ENCODE peak calls at places on chromosomes 6 and 20, in four cellular contexts. One of them, this sample, is unnamed.

GRCh38 chr6:109373762-109374161 is 8.5 kb downstream of the CD164 start:
- DNase-seq in PC-3: no peak
- DNase-seq in GM23248: peak
- DNase-seq in HCT116: no peak
- DNase-seq in this sample: no peak

GRCh38 chr6:136526196-136526930 is 23.9 kb downstream of the MAP7 start:
- DNase-seq in PC-3: no peak
- DNase-seq in GM23248: peak
- DNase-seq in HCT116: no peak
- DNase-seq in this sample: no peak

GRCh38 chr20:7841967-7842301 is 98.3 kb downstream of the HAO1 start:
- DNase-seq in PC-3: peak
- DNase-seq in GM23248: peak
- DNase-seq in HCT116: no peak
- DNase-seq in this sample: no peak

GRCh38 chr20:25538838-25539665 is 46.3 kb downstream of the NINL start:
- DNase-seq in PC-3: no peak
- DNase-seq in GM23248: peak
- DNase-seq in HCT116: no peak
- DNase-seq in this sample: no peak

GRCh38 chr20:47235853-47236638 is 120.5 kb downstream of the ZMYND8 start:
- DNase-seq in PC-3: no peak
- DNase-seq in GM23248: no peak
- DNase-seq in HCT116: no peak
- DNase-seq in this sample: no peak

GRCh38 chr6:163260111-163260895 is 154.2 kb upstream of the QKI start:
- DNase-seq in PC-3: no peak
- DNase-seq in GM23248: peak
- DNase-seq in HCT116: no peak
- DNase-seq in this sample: no peak

GRCh38 chr6:166592818-166593217 is 6.3 kb upstream of the RAMACL start:
- DNase-seq in PC-3: no peak
- DNase-seq in GM23248: peak
- DNase-seq in HCT116: no peak
- DNase-seq in this sample: no peak

GRCh38 chr6:108166664-108167448 is 1.0 kb downstream of the NR2E1 start:
- DNase-seq in PC-3: no peak
- DNase-seq in GM23248: no peak
- DNase-seq in HCT116: no peak
- DNase-seq in this sample: no peak

GRCh38 chr20:34579936-34580587 is 21.5 kb downstream of the MAP1LC3A start:
- DNase-seq in PC-3: peak
- DNase-seq in GM23248: peak
- DNase-seq in HCT116: no peak
- DNase-seq in this sample: peak

GRCh38 chr6:148523051-148523450 is 180.4 kb downstream of the SASH1 start:
- DNase-seq in PC-3: peak
- DNase-seq in GM23248: peak
- DNase-seq in HCT116: no peak
- DNase-seq in this sample: no peak

GRCh38 chr20:58714923-58715708 is 22.5 kb downstream of the NPEPL1 start:
- DNase-seq in PC-3: no peak
- DNase-seq in GM23248: no peak
- DNase-seq in HCT116: no peak
- DNase-seq in this sample: no peak

GRCh38 chr6:50720623-50721022 is 7.3 kb downstream of the TFAP2D start:
- DNase-seq in PC-3: peak
- DNase-seq in GM23248: peak
- DNase-seq in HCT116: no peak
- DNase-seq in this sample: no peak

GRCh38 chr20:34538671-34539123 is 19.8 kb upstream of the MAP1LC3A start:
- DNase-seq in PC-3: peak
- DNase-seq in GM23248: peak
- DNase-seq in HCT116: no peak
- DNase-seq in this sample: peak

GRCh38 chr6:4910060-4910746 is 93.6 kb downstream of the RPP40 start:
- DNase-seq in PC-3: peak
- DNase-seq in GM23248: no peak
- DNase-seq in HCT116: no peak
- DNase-seq in this sample: no peak

GRCh38 chr6:10719386-10720228 is 3.3 kb upstream of the TMEM14C start:
- DNase-seq in PC-3: peak
- DNase-seq in GM23248: peak
- DNase-seq in HCT116: no peak
- DNase-seq in this sample: peak

GRCh38 chr6:28944412-28945006 is 20.7 kb upstream of the TRIM27 start:
- DNase-seq in PC-3: peak
- DNase-seq in GM23248: peak
- DNase-seq in HCT116: no peak
- DNase-seq in this sample: peak

GRCh38 chr20:37989601-37990001 is 43.7 kb downstream of the TTI1 start:
- DNase-seq in PC-3: peak
- DNase-seq in GM23248: no peak
- DNase-seq in HCT116: no peak
- DNase-seq in this sample: no peak

GRCh38 chr6:21479140-21479539 is 114.4 kb upstream of the SOX4 start:
- DNase-seq in PC-3: peak
- DNase-seq in GM23248: peak
- DNase-seq in HCT116: no peak
- DNase-seq in this sample: no peak

GRCh38 chr6:19180348-19181073 is 656.7 kb upstream of the ID4 start:
- DNase-seq in PC-3: no peak
- DNase-seq in GM23248: peak
- DNase-seq in HCT116: no peak
- DNase-seq in this sample: no peak

GRCh38 chr6:43448916-43449315 is 6.4 kb downstream of the DLK2 start:
- DNase-seq in PC-3: no peak
- DNase-seq in GM23248: no peak
- DNase-seq in HCT116: no peak
- DNase-seq in this sample: no peak

GRCh38 chr20:46894971-46895905 is 595 bp downstream of the EYA2 start:
- DNase-seq in PC-3: peak
- DNase-seq in GM23248: peak
- DNase-seq in HCT116: no peak
- DNase-seq in this sample: no peak

GRCh38 chr20:46400253-46400652 is 6.2 kb downstream of the ELMO2 start:
- DNase-seq in PC-3: no peak
- DNase-seq in GM23248: peak
- DNase-seq in HCT116: no peak
- DNase-seq in this sample: no peak

GRCh38 chr6:48068326-48069191 is 42.4 kb downstream of the PTCHD4 start:
- DNase-seq in PC-3: no peak
- DNase-seq in GM23248: peak
- DNase-seq in HCT116: no peak
- DNase-seq in this sample: no peak

GRCh38 chr6:83511901-83512681 is at the start of gene PRSS35:
- DNase-seq in PC-3: peak
- DNase-seq in GM23248: peak
- DNase-seq in HCT116: peak
- DNase-seq in this sample: peak

GRCh38 chr6:117518870-117519269 is 36.4 kb downstream of the DCBLD1 start:
- DNase-seq in PC-3: no peak
- DNase-seq in GM23248: no peak
- DNase-seq in HCT116: no peak
- DNase-seq in this sample: no peak

GRCh38 chr6:54846857-54847721 is 518 bp downstream of the FAM83B start:
- DNase-seq in PC-3: peak
- DNase-seq in GM23248: no peak
- DNase-seq in HCT116: no peak
- DNase-seq in this sample: no peak

GRCh38 chr20:51452091-51452613 is 90.4 kb downstream of the NFATC2 start:
- DNase-seq in PC-3: no peak
- DNase-seq in GM23248: no peak
- DNase-seq in HCT116: no peak
- DNase-seq in this sample: no peak

GRCh38 chr6:41439524-41440418 is 104.4 kb downstream of the NCR2 start:
- DNase-seq in PC-3: no peak
- DNase-seq in GM23248: no peak
- DNase-seq in HCT116: no peak
- DNase-seq in this sample: no peak

GRCh38 chr6:162493917-162494316 is 233.6 kb downstream of the PRKN start:
- DNase-seq in PC-3: no peak
- DNase-seq in GM23248: no peak
- DNase-seq in HCT116: no peak
- DNase-seq in this sample: no peak

GRCh38 chr20:2521369-2522305 is 12.9 kb upstream of the ZNF343 start:
- DNase-seq in PC-3: peak
- DNase-seq in GM23248: peak
- DNase-seq in HCT116: peak
- DNase-seq in this sample: peak

GRCh38 chr20:33059136-33059535 is 5.4 kb downstream of the BPIFB3 start:
- DNase-seq in PC-3: no peak
- DNase-seq in GM23248: no peak
- DNase-seq in HCT116: no peak
- DNase-seq in this sample: no peak

GRCh38 chr6:135537782-135538301 is 40.3 kb upstream of the AHI1 start:
- DNase-seq in PC-3: peak
- DNase-seq in GM23248: peak
- DNase-seq in HCT116: peak
- DNase-seq in this sample: peak

GRCh38 chr6:123945386-123945785 is 141.7 kb downstream of the NKAIN2 start:
- DNase-seq in PC-3: no peak
- DNase-seq in GM23248: no peak
- DNase-seq in HCT116: no peak
- DNase-seq in this sample: peak

GRCh38 chr20:60751826-60752225 is 500.2 kb upstream of the CDH4 start:
- DNase-seq in PC-3: no peak
- DNase-seq in GM23248: no peak
- DNase-seq in HCT116: no peak
- DNase-seq in this sample: no peak

GRCh38 chr20:63945031-63945658 is 11.1 kb downstream of the UCKL1 start:
- DNase-seq in PC-3: no peak
- DNase-seq in GM23248: no peak
- DNase-seq in HCT116: no peak
- DNase-seq in this sample: no peak

GRCh38 chr6:52570291-52570700 is 6.6 kb downstream of the TRAM2 start:
- DNase-seq in PC-3: no peak
- DNase-seq in GM23248: peak
- DNase-seq in HCT116: no peak
- DNase-seq in this sample: no peak

GRCh38 chr6:52566853-52567279 is 10.0 kb downstream of the TRAM2 start:
- DNase-seq in PC-3: peak
- DNase-seq in GM23248: peak
- DNase-seq in HCT116: no peak
- DNase-seq in this sample: no peak

GRCh38 chr6:52571099-52571755 is 5.6 kb downstream of the TRAM2 start:
- DNase-seq in PC-3: no peak
- DNase-seq in GM23248: peak
- DNase-seq in HCT116: no peak
- DNase-seq in this sample: no peak

GRCh38 chr6:52566201-52566600 is 10.7 kb downstream of the TRAM2 start:
- DNase-seq in PC-3: no peak
- DNase-seq in GM23248: no peak
- DNase-seq in HCT116: no peak
- DNase-seq in this sample: peak

DNA sequence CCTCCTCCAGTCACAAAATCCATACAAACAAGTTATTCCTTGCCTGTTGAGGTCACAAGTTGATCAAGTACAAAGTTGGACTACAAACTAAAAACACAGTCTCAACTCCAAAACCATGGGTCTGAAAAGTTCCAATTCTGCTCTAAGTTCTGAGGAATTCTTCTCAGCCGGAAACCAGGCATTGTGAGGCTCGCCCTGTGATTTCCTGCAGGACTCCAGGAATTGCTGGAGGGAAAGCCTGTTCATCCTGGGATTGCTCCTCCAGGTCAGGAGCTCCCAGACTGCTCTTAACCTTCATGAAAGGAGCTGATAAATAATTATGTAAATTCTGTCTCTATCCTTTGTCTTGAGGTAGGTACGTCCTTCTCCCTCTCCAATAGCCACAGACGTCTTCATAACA is 8.5 kb downstream of the TRAM2 start:
- DNase-seq in PC-3: no peak
- DNase-seq in GM23248: no peak
- DNase-seq in HCT116: no peak
- DNase-seq in this sample: no peak
- TF ChIP-seq EZH2phosphoT487 in PC-3: no peak
- TF ChIP-seq EZH2phosphoT487 in GM23248: no peak
- TF ChIP-seq EZH2phosphoT487 in HCT116: no peak
- TF ChIP-seq EZH2phosphoT487 in this sample: no peak

GRCh38 chr6:20232188-20232587 is 19.9 kb upstream of the MBOAT1 start:
- DNase-seq in PC-3: no peak
- DNase-seq in GM23248: no peak
- DNase-seq in HCT116: no peak
- DNase-seq in this sample: no peak
- TF ChIP-seq EZH2phosphoT487 in PC-3: no peak
- TF ChIP-seq EZH2phosphoT487 in GM23248: no peak
- TF ChIP-seq EZH2phosphoT487 in HCT116: no peak
- TF ChIP-seq EZH2phosphoT487 in this sample: no peak

GRCh38 chr6:1703091-1703855 is 93.6 kb downstream of the FOXC1 start:
- DNase-seq in PC-3: no peak
- DNase-seq in GM23248: no peak
- DNase-seq in HCT116: no peak
- DNase-seq in this sample: no peak
- TF ChIP-seq EZH2phosphoT487 in PC-3: no peak
- TF ChIP-seq EZH2phosphoT487 in GM23248: no peak
- TF ChIP-seq EZH2phosphoT487 in HCT116: no peak
- TF ChIP-seq EZH2phosphoT487 in this sample: no peak

GRCh38 chr6:133698272-133698671 is 190.6 kb upstream of the TCF21 start:
- DNase-seq in PC-3: no peak
- DNase-seq in GM23248: no peak
- DNase-seq in HCT116: no peak
- DNase-seq in this sample: no peak

GRCh38 chr6:133697666-133698065 is 191.2 kb upstream of the TCF21 start:
- DNase-seq in PC-3: no peak
- DNase-seq in GM23248: no peak
- DNase-seq in HCT116: no peak
- DNase-seq in this sample: no peak

GRCh38 chr6:133689863-133690262 is 199.1 kb upstream of the TCF21 start:
- DNase-seq in PC-3: no peak
- DNase-seq in GM23248: no peak
- DNase-seq in HCT116: no peak
- DNase-seq in this sample: no peak

GRCh38 chr6:133688705-133689492 is 200.0 kb upstream of the TCF21 start:
- DNase-seq in PC-3: no peak
- DNase-seq in GM23248: no peak
- DNase-seq in HCT116: no peak
- DNase-seq in this sample: no peak

GRCh38 chr6:133693565-133693964 is 195.3 kb upstream of the TCF21 start:
- DNase-seq in PC-3: no peak
- DNase-seq in GM23248: no peak
- DNase-seq in HCT116: no peak
- DNase-seq in this sample: no peak
- TF ChIP-seq EZH2phosphoT487 in PC-3: no peak
- TF ChIP-seq EZH2phosphoT487 in GM23248: no peak
- TF ChIP-seq EZH2phosphoT487 in HCT116: no peak
- TF ChIP-seq EZH2phosphoT487 in this sample: no peak

GRCh38 chr6:34149831-34150400 is 4.0 kb upstream of the GRM4 start:
- DNase-seq in PC-3: no peak
- DNase-seq in GM23248: no peak
- DNase-seq in HCT116: no peak
- DNase-seq in this sample: no peak
- TF ChIP-seq EZH2phosphoT487 in PC-3: no peak
- TF ChIP-seq EZH2phosphoT487 in GM23248: no peak
- TF ChIP-seq EZH2phosphoT487 in HCT116: no peak
- TF ChIP-seq EZH2phosphoT487 in this sample: no peak